ENCODE peak calls at places on chromosomes 5 and 9, in nine cellular contexts. R is ovary, P is AG09309, B is natural killer cell, Z is heart right ventricle, F is heart left ventricle, I is GM10248, H is cardiac fibroblast, D is suprapubic skin. X is an unnamed sample.

GRCh38 chr9:94449486-94449885 is 105.4 kb upstream of the PCAT7 start:
- DNase-seq in H (no peak), Z (no peak), R (no peak), F (no peak), B (no peak), D (no peak), I (no peak), P (no peak), X (no peak)

GRCh38 chr9:88819471-88819870 is 171.8 kb upstream of the S1PR3 start:
- DNase-seq in D (no peak), R (no peak), P (no peak), H (no peak), I (no peak), B (no peak), Z (no peak), F (no peak), X (no peak)

GRCh38 chr9:135818718-135819475 is 88.4 kb downstream of the CAMSAP1 start:
- DNase-seq in R (no peak), I (no peak), Z (no peak), B (no peak), F (no peak), D (peak; percentile 60), H (no peak), P (no peak), X (no peak)

GRCh38 chr5:131396015-131396414 is 132.2 kb downstream of the CDC42SE2 start:
- DNase-seq in R (no peak), H (no peak), Z (no peak), F (no peak), P (no peak), B (no peak), I (peak; percentile 59), D (no peak), X (no peak)

GRCh38 chr9:78215706-78216105 is 20.2 kb upstream of the CEP78 start:
- DNase-seq in H (no peak), I (no peak), B (no peak), D (no peak), F (no peak), Z (no peak), P (no peak), R (no peak), X (no peak)

GRCh38 chr9:110029422-110029814 is 178.5 kb downstream of the C9orf152 start:
- DNase-seq in Z (no peak), R (no peak), D (no peak), H (peak; percentile 96), P (peak; percentile 93), B (no peak), F (no peak), I (no peak), X (no peak)

GRCh38 chr5:76473676-76474075 is 70.6 kb downstream of the IQGAP2 start:
- DNase-seq in P (no peak), I (peak; percentile 24), D (no peak), F (no peak), H (no peak), Z (no peak), R (no peak), B (peak; percentile 51), X (no peak)

GRCh38 chr9:17462869-17463464 is 115.9 kb upstream of the SH3GL2 start:
- DNase-seq in P (peak; percentile 16), D (no peak), R (peak; percentile 9), I (peak; percentile 13), H (peak; percentile 78), F (no peak), B (no peak), Z (no peak), X (no peak)

GRCh38 chr5:17024686-17025180 is 88.6 kb upstream of the MYO10 start:
- DNase-seq in R (no peak), H (peak; percentile 21), Z (no peak), D (no peak), F (no peak), P (no peak), B (no peak), I (no peak), X (no peak)

GRCh38 chr5:175460126-175460525 is 16.1 kb upstream of the DRD1 start:
- DNase-seq in P (no peak), B (no peak), D (no peak), R (no peak), I (no peak), Z (no peak), F (no peak), H (peak; percentile 20), X (no peak)

GRCh38 chr9:131618785-131619184 is 73.5 kb downstream of the PRRT1B start:
- DNase-seq in D (no peak), R (no peak), Z (no peak), I (no peak), H (no peak), F (no peak), P (no peak), B (no peak), X (no peak)

GRCh38 chr9:97895695-97896332 is 26.5 kb downstream of the TRMO start:
- DNase-seq in B (no peak), F (no peak), P (no peak), Z (no peak), H (peak; percentile 16), I (no peak), R (no peak), D (no peak), X (peak; percentile 64)

GRCh38 chr5:153546566-153546965 is 56.1 kb downstream of the GRIA1 start:
- DNase-seq in I (no peak), B (no peak), D (no peak), P (peak; percentile 65), R (no peak), Z (no peak), H (peak; percentile 74), F (no peak), X (no peak)

GRCh38 chr5:39473156-39473779 is 48.5 kb upstream of the DAB2 start:
- DNase-seq in P (no peak), F (no peak), B (no peak), H (peak; percentile 33), I (no peak), R (no peak), D (no peak), Z (no peak), X (no peak)

GRCh38 chr9:28289732-28290131 is 716.5 kb upstream of the C9orf72 start:
- DNase-seq in H (no peak), Z (no peak), B (no peak), I (no peak), F (no peak), D (no peak), R (no peak), P (no peak), X (no peak)

GRCh38 chr5:88829053-88829452 is 53.9 kb downstream of the MEF2C start:
- DNase-seq in F (peak; percentile 47), I (no peak), H (peak; percentile 34), R (no peak), D (no peak), Z (no peak), B (no peak), P (no peak), X (no peak)

GRCh38 chr9:22617156-22617555 is 170.5 kb downstream of the DMRTA1 start:
- DNase-seq in I (no peak), B (no peak), D (no peak), Z (no peak), P (no peak), F (no peak), R (no peak), H (no peak), X (no peak)

GRCh38 chr5:6833406-6833805 is 120.2 kb downstream of the TENT4A start:
- DNase-seq in Z (no peak), F (no peak), B (no peak), P (no peak), I (no peak), R (no peak), H (no peak), D (no peak), X (no peak)

GRCh38 chr5:6832272-6832671 is 119.0 kb downstream of the TENT4A start:
- DNase-seq in Z (no peak), H (no peak), I (no peak), D (no peak), B (no peak), F (no peak), R (no peak), P (no peak), X (no peak)

GRCh38 chr5:6832994-6833393 is 119.8 kb downstream of the TENT4A start:
- DNase-seq in D (no peak), B (no peak), R (no peak), H (no peak), F (no peak), I (no peak), P (no peak), Z (no peak), X (no peak)

GRCh38 chr5:6837095-6837494 is 123.9 kb downstream of the TENT4A start:
- DNase-seq in Z (no peak), B (no peak), I (no peak), H (no peak), F (no peak), D (no peak), P (no peak), R (no peak), X (no peak)

DNA sequence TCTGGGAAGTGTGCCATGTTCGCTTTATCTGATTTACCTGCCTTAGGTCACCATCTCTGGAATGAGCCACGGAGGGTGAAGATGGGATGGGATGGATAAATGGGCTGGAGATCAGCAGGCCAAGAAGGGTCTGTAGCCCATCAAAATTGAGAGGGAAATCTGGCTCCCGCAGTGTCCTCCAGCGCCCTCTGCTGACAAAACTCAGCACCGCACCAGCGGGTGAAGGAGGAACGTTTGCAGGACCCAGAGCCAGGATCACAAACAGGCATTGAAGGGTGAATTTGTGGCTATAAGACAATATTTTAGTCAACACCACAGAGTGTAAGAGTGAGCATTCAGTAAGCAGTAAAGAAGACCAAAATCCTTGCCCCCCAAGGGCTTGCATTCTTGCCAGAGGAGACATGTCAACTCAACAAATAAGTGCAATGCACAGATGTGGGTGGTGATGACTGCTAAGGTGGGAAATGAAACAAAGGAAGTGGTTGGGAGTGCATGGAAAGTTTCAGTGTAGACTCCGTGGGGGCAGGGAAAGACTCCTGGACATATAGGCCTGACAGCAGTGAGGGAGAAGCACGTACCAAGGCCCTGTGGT is 124.4 kb downstream of the TENT4A start:
- DNase-seq in R (peak; percentile 20), I (peak; percentile 48), Z (peak; percentile 27), H (peak; percentile 7), D (no peak), B (no peak), P (no peak), F (no peak), X (no peak)
- TF ChIP-seq CTCF in R (no peak), I (peak; percentile 65), Z (peak; percentile 19), H (peak; percentile 47), D (no peak), B (peak; percentile 19), P (peak; percentile 70), F (peak; percentile 48), X (peak; percentile 49)

GRCh38 chr9:100492952-100493351 is 20.0 kb downstream of the TMEFF1 start:
- DNase-seq in D (no peak), R (no peak), P (peak; percentile 37), B (no peak), F (no peak), H (peak; percentile 61), Z (no peak), I (no peak), X (no peak)
- TF ChIP-seq CTCF in D (no peak), R (no peak), P (peak; percentile 64), B (no peak), F (peak; percentile 7), H (peak; percentile 25), Z (peak; percentile 38), I (no peak), X (no peak)

GRCh38 chr9:12716823-12717222 is 23.6 kb downstream of the TYRP1 start:
- DNase-seq in F (no peak), P (no peak), H (no peak), Z (no peak), D (no peak), B (no peak), R (no peak), I (no peak), X (no peak)
- TF ChIP-seq CTCF in F (peak; percentile 25), P (no peak), H (no peak), Z (peak; percentile 30), D (no peak), B (no peak), R (no peak), I (no peak), X (peak; percentile 44)

GRCh38 chr5:2848634-2849033 is 97.2 kb upstream of the IRX2 start:
- DNase-seq in R (no peak), B (no peak), F (no peak), Z (no peak), P (no peak), D (no peak), H (no peak), I (no peak), X (no peak)
- TF ChIP-seq CTCF in R (no peak), B (no peak), F (no peak), Z (peak; percentile 13), P (no peak), D (peak; percentile 21), H (no peak), I (no peak), X (peak; percentile 24)

X was measured in osteocyte.